ENCODE peak calls at places on chromosome 15, in ten cellular contexts. K is NCI-H1105 treated with DMSO at 0.1 percent for 48 hours, W is IMR-90, O is immature natural killer cell, G is coronary artery, Y is BJ, V is transverse colon, M is putamen, U is SW 1271, I is ecto neural progenitor cell. Z is an unnamed sample.

GRCh38 chr15:88982304-88982945 is 69.2 kb upstream of the MFGE8 start:
- DNase-seq in K (no peak), W (peak), O (no peak), G (peak), Y (no peak), V (peak), M (no peak), U (no peak), I (no peak), Z (no peak)

GRCh38 chr15:66800584-66801235 is 98.7 kb downstream of the SMAD6 start:
- DNase-seq in K (no peak), W (no peak), O (no peak), G (peak), Y (no peak), V (no peak), M (no peak), U (no peak), I (no peak), Z (no peak)

GRCh38 chr15:77352932-77353331 is 67.0 kb downstream of the PEAK1 start:
- DNase-seq in K (no peak), W (peak), O (no peak), G (no peak), Y (no peak), V (no peak), M (no peak), U (no peak), I (no peak), Z (no peak)

GRCh38 chr15:90000175-90000923 is 775 bp upstream of the ZNF710 start:
- DNase-seq in K (no peak), W (peak), O (peak), G (no peak), Y (no peak), V (peak), M (no peak), U (no peak), I (peak), Z (no peak)

GRCh38 chr15:66138096-66138783 is 115.3 kb downstream of the MEGF11 start:
- DNase-seq in K (peak), W (no peak), O (no peak), G (no peak), Y (no peak), V (no peak), M (no peak), U (no peak), I (no peak), Z (no peak)

GRCh38 chr15:90839187-90840071 is 29.0 kb upstream of the FURIN start:
- DNase-seq in K (no peak), W (peak), O (no peak), G (no peak), Y (no peak), V (peak), M (peak), U (no peak), I (peak), Z (peak)

GRCh38 chr15:99486371-99487336 is 79.1 kb upstream of the MEF2A start:
- DNase-seq in K (peak), W (peak), O (no peak), G (peak), Y (peak), V (peak), M (peak), U (no peak), I (peak), Z (peak)

GRCh38 chr15:33737687-33738606 is 230.3 kb upstream of the CHRM5 start:
- DNase-seq in K (peak), W (peak), O (no peak), G (no peak), Y (no peak), V (peak), M (peak), U (no peak), I (peak), Z (peak)

GRCh38 chr15:69094124-69095030 is 66.1 kb upstream of the GLCE start:
- DNase-seq in K (no peak), W (no peak), O (no peak), G (no peak), Y (no peak), V (no peak), M (no peak), U (no peak), I (peak), Z (no peak)

GRCh38 chr15:90306560-90306959 is 41.1 kb downstream of the NGRN start:
- DNase-seq in K (no peak), W (no peak), O (peak), G (no peak), Y (no peak), V (no peak), M (peak), U (no peak), I (no peak), Z (no peak)

GRCh38 chr15:62887113-62887570 is 155.4 kb upstream of the TPM1 start:
- DNase-seq in K (no peak), W (peak), O (no peak), G (no peak), Y (no peak), V (no peak), M (no peak), U (no peak), I (no peak), Z (no peak)

GRCh38 chr15:56725386-56725785 is 7.9 kb downstream of the ZNF280D start:
- DNase-seq in K (no peak), W (no peak), O (no peak), G (no peak), Y (no peak), V (no peak), M (no peak), U (no peak), I (no peak), Z (no peak)

GRCh38 chr15:100106732-100107131 is 235.0 kb downstream of the ADAMTS17 start:
- DNase-seq in K (no peak), W (no peak), O (no peak), G (no peak), Y (no peak), V (no peak), M (no peak), U (no peak), I (no peak), Z (no peak)

GRCh38 chr15:74213858-74214284 is 11.3 kb upstream of the STRA6 start:
- DNase-seq in K (no peak), W (no peak), O (no peak), G (no peak), Y (no peak), V (no peak), M (no peak), U (no peak), I (no peak), Z (no peak)

GRCh38 chr15:92634641-92635272 is 20.8 kb downstream of the FAM174B start:
- DNase-seq in K (no peak), W (no peak), O (no peak), G (no peak), Y (no peak), V (no peak), M (no peak), U (no peak), I (peak), Z (no peak)

GRCh38 chr15:58562135-58562534 is 130.3 kb downstream of the LIPC start:
- DNase-seq in K (peak), W (no peak), O (no peak), G (no peak), Y (no peak), V (no peak), M (no peak), U (no peak), I (no peak), Z (no peak)

GRCh38 chr15:92637621-92638020 is 18.0 kb downstream of the FAM174B start:
- DNase-seq in K (no peak), W (no peak), O (no peak), G (no peak), Y (no peak), V (no peak), M (no peak), U (no peak), I (peak), Z (no peak)

GRCh38 chr15:101083336-101084045 is 164.3 kb downstream of the LRRK1 start:
- DNase-seq in K (no peak), W (no peak), O (no peak), G (no peak), Y (no peak), V (no peak), M (no peak), U (no peak), I (no peak), Z (no peak)

GRCh38 chr15:74269362-74270035 is 33.4 kb downstream of the CCDC33 start:
- DNase-seq in K (peak), W (no peak), O (no peak), G (no peak), Y (no peak), V (peak), M (no peak), U (no peak), I (no peak), Z (no peak)

GRCh38 chr15:72902245-72902928 is 118.8 kb upstream of the ADPGK start:
- DNase-seq in K (no peak), W (peak), O (no peak), G (peak), Y (peak), V (peak), M (peak), U (no peak), I (no peak), Z (peak)

GRCh38 chr15:47870956-47871625 is 153.8 kb downstream of the SEMA6D start:
- DNase-seq in K (peak), W (peak), O (no peak), G (no peak), Y (peak), V (no peak), M (no peak), U (no peak), I (no peak), Z (no peak)

GRCh38 chr15:68080783-68081182 is 26.7 kb downstream of the PIAS1 start:
- DNase-seq in K (peak), W (no peak), O (no peak), G (no peak), Y (no peak), V (no peak), M (no peak), U (no peak), I (no peak), Z (no peak)

GRCh38 chr15:98043160-98044059 is 82.9 kb downstream of the ARRDC4 start:
- DNase-seq in K (no peak), W (no peak), O (no peak), G (no peak), Y (no peak), V (no peak), M (no peak), U (no peak), I (no peak), Z (no peak)

GRCh38 chr15:90419738-90420487 is 31.9 kb downstream of the IQGAP1 start:
- DNase-seq in K (no peak), W (peak), O (no peak), G (no peak), Y (peak), V (no peak), M (no peak), U (peak), I (no peak), Z (no peak)

GRCh38 chr15:57323299-57323805 is 53.0 kb upstream of the CGNL1 start:
- DNase-seq in K (no peak), W (no peak), O (no peak), G (no peak), Y (no peak), V (no peak), M (no peak), U (no peak), I (no peak), Z (peak)

GRCh38 chr15:61661791-61662190 is 398.5 kb downstream of the VPS13C start:
- DNase-seq in K (no peak), W (no peak), O (no peak), G (no peak), Y (no peak), V (no peak), M (no peak), U (no peak), I (no peak), Z (no peak)

GRCh38 chr15:92869977-92870644 is 30.0 kb upstream of the CHD2 start:
- DNase-seq in K (no peak), W (peak), O (no peak), G (peak), Y (no peak), V (no peak), M (no peak), U (no peak), I (no peak), Z (peak)

GRCh38 chr15:36334059-36334458 is 245.4 kb upstream of the CDIN1 start:
- DNase-seq in K (no peak), W (peak), O (no peak), G (no peak), Y (no peak), V (no peak), M (no peak), U (no peak), I (no peak), Z (no peak)

GRCh38 chr15:85592148-85592547 is 202.6 kb downstream of the KLHL25 start:
- DNase-seq in K (no peak), W (peak), O (no peak), G (no peak), Y (peak), V (no peak), M (no peak), U (peak), I (no peak), Z (no peak)

GRCh38 chr15:55289011-55289572 is 521 bp downstream of the RAB27A start:
- DNase-seq in K (no peak), W (peak), O (peak), G (peak), Y (no peak), V (peak), M (no peak), U (peak), I (peak), Z (peak)

GRCh38 chr15:64901914-64902313 is 9.8 kb upstream of the ANKDD1A start:
- DNase-seq in K (no peak), W (no peak), O (peak), G (no peak), Y (no peak), V (no peak), M (no peak), U (no peak), I (no peak), Z (no peak)

GRCh38 chr15:93171476-93171875 is 82.5 kb upstream of the RGMA start:
- DNase-seq in K (no peak), W (no peak), O (no peak), G (no peak), Y (no peak), V (no peak), M (no peak), U (no peak), I (no peak), Z (no peak)

GRCh38 chr15:34993413-34993812 is 5.3 kb upstream of the ZNF770 start:
- DNase-seq in K (no peak), W (no peak), O (no peak), G (no peak), Y (no peak), V (no peak), M (no peak), U (no peak), I (no peak), Z (no peak)

GRCh38 chr15:99999282-100000070 is 266.2 kb upstream of the LYSMD4 start:
- DNase-seq in K (no peak), W (no peak), O (no peak), G (no peak), Y (no peak), V (peak), M (no peak), U (no peak), I (no peak), Z (no peak)

Z was measured in colonic mucosa.